ENCODE peak calls at places on chromosomes 3 and 15, in seven cellular contexts. G, J, T, B, A, S and E are unnamed samples.

GRCh38 chr3:59101091-59101738 is 51.4 kb upstream of the CFAP20DC start:
- DNase-seq in G (peak; percentile 79), J (no peak), T (no peak), B (peak; percentile 37), A (no peak), S (no peak), E (no peak)

GRCh38 chr3:69558912-69559311 is 173.0 kb upstream of the FRMD4B start:
- DNase-seq in G (no peak), J (no peak), T (no peak), B (peak; percentile 36), A (no peak), S (peak; percentile 78), E (no peak)

GRCh38 chr15:22226034-22226790 is 145.9 kb downstream of the OR4M2 start:
- DNase-seq in G (no peak), J (no peak), T (no peak), B (no peak), A (no peak), S (no peak), E (no peak)

GRCh38 chr3:34212671-34213070 is 414.2 kb downstream of the PDCD6IP start:
- DNase-seq in G (no peak), J (no peak), T (no peak), B (no peak), A (no peak), S (peak; percentile 58), E (no peak)

GRCh38 chr15:91555307-91555706 is 298.2 kb upstream of the SLCO3A1 start:
- DNase-seq in G (no peak), J (no peak), T (no peak), B (no peak), A (no peak), S (peak; percentile 24), E (no peak)

GRCh38 chr15:98904466-98905048 is 103.0 kb downstream of the PGPEP1L start:
- DNase-seq in G (no peak), J (peak; percentile 67), T (peak; percentile 23), B (peak; percentile 44), A (peak; percentile 41), S (peak; percentile 80), E (no peak)

GRCh38 chr3:179732661-179733348 is 80.0 kb downstream of the USP13 start:
- DNase-seq in G (no peak), J (no peak), T (no peak), B (no peak), A (no peak), S (peak; percentile 20), E (no peak)

GRCh38 chr3:150384517-150385212 is 23.4 kb upstream of the TSC22D2 start:
- DNase-seq in G (no peak), J (peak; percentile 81), T (peak; percentile 59), B (no peak), A (peak; percentile 46), S (peak; percentile 24), E (peak; percentile 60)

GRCh38 chr3:128311441-128311844 is 155.2 kb downstream of the DNAJB8 start:
- DNase-seq in G (no peak), J (no peak), T (no peak), B (no peak), A (no peak), S (no peak), E (no peak)

GRCh38 chr15:40064231-40064894 is 25.4 kb upstream of the SRP14 start:
- DNase-seq in G (no peak), J (no peak), T (no peak), B (peak; percentile 49), A (no peak), S (peak; percentile 40), E (no peak)

GRCh38 chr3:193499152-193499551 is 55.5 kb downstream of the ATP13A4 start:
- DNase-seq in G (no peak), J (no peak), T (no peak), B (no peak), A (no peak), S (no peak), E (no peak)

GRCh38 chr3:60262546-60262945 is 988.7 kb downstream of the FHIT start:
- DNase-seq in G (no peak), J (no peak), T (no peak), B (no peak), A (no peak), S (no peak), E (no peak)

GRCh38 chr15:25805006-25805405 is 58.1 kb downstream of the ATP10A start:
- DNase-seq in G (no peak), J (no peak), T (no peak), B (no peak), A (no peak), S (peak; percentile 15), E (no peak)

GRCh38 chr3:20060924-20061323 is 20.7 kb downstream of the KAT2B start:
- DNase-seq in G (no peak), J (no peak), T (peak; percentile 44), B (no peak), A (no peak), S (peak; percentile 69), E (peak; percentile 26)

GRCh38 chr3:113659121-113659531 is 37.3 kb downstream of the USF3 start:
- DNase-seq in G (no peak), J (no peak), T (no peak), B (no peak), A (no peak), S (no peak), E (no peak)

GRCh38 chr15:60079210-60079609 is 75.1 kb downstream of the FOXB1 start:
- DNase-seq in G (no peak), J (no peak), T (no peak), B (no peak), A (no peak), S (no peak), E (no peak)

GRCh38 chr15:38589502-38589901 is 24.9 kb upstream of the RASGRP1 start:
- DNase-seq in G (peak; percentile 77), J (peak; percentile 59), T (peak; percentile 41), B (peak; percentile 61), A (peak; percentile 48), S (peak; percentile 85), E (peak; percentile 42)

GRCh38 chr3:156957715-156958114 is 131.6 kb downstream of the LEKR1 start:
- DNase-seq in G (no peak), J (no peak), T (no peak), B (no peak), A (no peak), S (no peak), E (no peak)

GRCh38 chr3:153927107-153927506 is 194.1 kb upstream of the ARHGEF26 start:
- DNase-seq in G (no peak), J (no peak), T (no peak), B (peak; percentile 70), A (peak; percentile 17), S (peak; percentile 95), E (no peak)

GRCh38 chr3:157871838-157872497 is 234.3 kb downstream of the SHOX2 start:
- DNase-seq in G (no peak), J (no peak), T (no peak), B (no peak), A (no peak), S (no peak), E (no peak)

GRCh38 chr3:52431459-52432223 is 13.3 kb downstream of the SEMA3G start:
- DNase-seq in G (no peak), J (no peak), T (no peak), B (no peak), A (no peak), S (no peak), E (no peak)